ENCODE peak calls at places on chromosomes 5 and 9, in seven cellular contexts. Q is neuronal stem cell; X is dorsolateral prefrontal cortex; H is IMR-90; C is CD8-positive, alpha-beta memory T cell; V is heart left ventricle; F is PC-3. N is an unnamed sample.

GRCh38 chr5:168910874-168911273 is 331.7 kb upstream of the PANK3 start:
- DNase-seq in Q (no peak), X (no peak), H (no peak), C (no peak), V (no peak), F (no peak), N (no peak)

GRCh38 chr9:37410354-37410861 is 12.1 kb upstream of the GRHPR start:
- DNase-seq in Q (no peak), X (no peak), H (no peak), C (no peak), V (no peak), F (no peak), N (no peak)

GRCh38 chr5:138632900-138633489 is 57.8 kb upstream of the HSPA9 start:
- DNase-seq in Q (peak; percentile 82), X (peak; percentile 79), H (peak; percentile 75), C (no peak), V (peak; percentile 61), F (peak; percentile 34), N (peak; percentile 40)

GRCh38 chr5:107893642-107894041 is 222.9 kb upstream of the EFNA5 start:
- DNase-seq in Q (no peak), X (no peak), H (peak; percentile 32), C (no peak), V (no peak), F (no peak), N (no peak)

GRCh38 chr9:98807811-98808195 is 333 bp downstream of the GALNT12 start:
- DNase-seq in Q (no peak), X (no peak), H (no peak), C (no peak), V (no peak), F (no peak), N (no peak)

GRCh38 chr5:59001154-59001553 is 418.3 kb downstream of the RAB3C start:
- DNase-seq in Q (no peak), X (no peak), H (peak; percentile 26), C (no peak), V (no peak), F (no peak), N (no peak)

GRCh38 chr5:149730620-149731331 is 666 bp downstream of the PPARGC1B start:
- DNase-seq in Q (peak; percentile 48), X (peak; percentile 49), H (no peak), C (peak; percentile 19), V (peak; percentile 62), F (peak; percentile 47), N (peak; percentile 82)

GRCh38 chr5:81748556-81748955 is 2.3 kb downstream of the SSBP2 start:
- DNase-seq in Q (no peak), X (no peak), H (no peak), C (no peak), V (no peak), F (no peak), N (no peak)

GRCh38 chr5:172491481-172491880 is 37.2 kb upstream of the SH3PXD2B start:
- DNase-seq in Q (no peak), X (no peak), H (no peak), C (no peak), V (no peak), F (no peak), N (no peak)

GRCh38 chr9:85536076-85536475 is 205.7 kb downstream of the AGTPBP1 start:
- DNase-seq in Q (no peak), X (no peak), H (peak; percentile 60), C (no peak), V (no peak), F (peak; percentile 39), N (no peak)

GRCh38 chr5:87169300-87169991 is 98.2 kb upstream of the RASA1 start:
- DNase-seq in Q (no peak), X (no peak), H (peak; percentile 41), C (no peak), V (no peak), F (peak; percentile 82), N (no peak)

GRCh38 chr5:157858527-157859226 is at the start of gene CLINT1:
- DNase-seq in Q (peak; percentile 80), X (peak; percentile 92), H (peak; percentile 83), C (peak; percentile 81), V (peak; percentile 93), F (peak; percentile 98), N (peak; percentile 96)

GRCh38 chr5:41145306-41145705 is 68.0 kb downstream of the C6 start:
- DNase-seq in Q (no peak), X (no peak), H (no peak), C (no peak), V (no peak), F (peak; percentile 16), N (no peak)

GRCh38 chr5:66967102-66967501 is 229.5 kb downstream of the CD180 start:
- DNase-seq in Q (no peak), X (no peak), H (peak; percentile 86), C (no peak), V (no peak), F (no peak), N (no peak)

GRCh38 chr9:2859776-2860379 is 16.0 kb upstream of the PUM3 start:
- DNase-seq in Q (peak; percentile 62), X (peak; percentile 53), H (peak; percentile 57), C (peak; percentile 8), V (peak; percentile 16), F (peak; percentile 65), N (peak; percentile 68)

GRCh38 chr9:73402081-73403028 is 250.7 kb downstream of the ANXA1 start:
- DNase-seq in Q (no peak), X (no peak), H (no peak), C (no peak), V (no peak), F (peak; percentile 21), N (no peak)

GRCh38 chr5:87411586-87412416 is 929 bp downstream of the CCNH start:
- DNase-seq in Q (peak; percentile 0), X (no peak), H (peak; percentile 63), C (no peak), V (peak; percentile 22), F (peak; percentile 53), N (no peak)

GRCh38 chr9:123883634-123884033 is 46.3 kb downstream of the DENND1A start:
- DNase-seq in Q (no peak), X (no peak), H (peak; percentile 37), C (no peak), V (no peak), F (peak; percentile 8), N (no peak)

GRCh38 chr5:93593476-93594060 is 10.5 kb downstream of the NR2F1 start:
- DNase-seq in Q (no peak), X (no peak), H (no peak), C (no peak), V (no peak), F (no peak), N (no peak)
- H3K4me3 ChIP-seq in Q (peak overlapping the region; percentile 13), X (peak overlapping the region; percentile 35), H (peak overlapping the region; percentile 1), C (no peak overlapping the region), V (no peak overlapping the region), F (no peak overlapping the region), N (no peak overlapping the region)

GRCh38 chr9:75956161-75956560 is 65.7 kb downstream of the PCSK5 start:
- DNase-seq in Q (no peak), X (no peak), H (no peak), C (no peak), V (no peak), F (no peak), N (no peak)
- H3K27ac ChIP-seq in Q (no peak overlapping the region), X (no peak overlapping the region), H (no peak overlapping the region), C (no peak overlapping the region), V (no peak overlapping the region), F (no peak overlapping the region), N (no peak overlapping the region)

GRCh38 chr9:69582018-69582417 is 90.2 kb downstream of the APBA1 start:
- DNase-seq in Q (no peak), X (no peak), H (no peak), C (no peak), V (no peak), F (no peak), N (no peak)
- H3K4me3 ChIP-seq in Q (no peak overlapping the region), X (no peak overlapping the region), H (no peak overlapping the region), C (no peak overlapping the region), V (no peak overlapping the region), F (no peak overlapping the region), N (no peak overlapping the region)

DNA sequence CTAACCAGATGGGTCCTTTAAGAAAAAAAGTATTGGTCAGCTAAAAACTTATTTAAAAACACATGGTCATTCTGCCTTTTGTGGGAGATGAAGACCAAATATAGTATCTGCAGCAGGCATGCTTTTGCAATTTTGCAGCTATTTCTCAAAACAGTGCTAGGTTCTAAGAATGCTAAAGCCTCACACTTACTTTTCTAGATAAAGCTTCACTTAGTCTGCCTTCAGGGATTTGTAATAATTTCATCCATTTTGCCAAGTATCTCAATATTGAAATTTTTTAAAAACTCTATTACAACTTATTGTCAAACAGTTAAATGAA is 97.4 kb upstream of the SMC5 start:
- DNase-seq in Q (no peak), X (no peak), H (no peak), C (no peak), V (no peak), F (no peak), N (no peak)
- H3K27ac ChIP-seq in Q (no peak overlapping the region), X (no peak overlapping the region), H (no peak overlapping the region), C (no peak overlapping the region), V (peak overlapping the region; percentile 35), F (no peak overlapping the region), N (no peak overlapping the region)

GRCh38 chr9:4742246-4742645 is 1.2 kb upstream of the AK3 start:
- DNase-seq in Q (no peak), X (no peak), H (no peak), C (no peak), V (no peak), F (peak; percentile 24), N (no peak)
- H3K4me3 ChIP-seq in Q (no peak overlapping the region), X (peak overlapping the region; percentile 93), H (no peak overlapping the region), C (no peak overlapping the region), V (peak overlapping the region; percentile 88), F (peak overlapping the region; percentile 96), N (peak overlapping the region; percentile 80)

N was measured in psoas muscle.